ENCODE peak calls at places on chromosome 5, in ten cellular contexts. Y is psoas muscle; C is effector CD4-positive, alpha-beta T cell; Z is HFF-Myc; K is COR-L47; W is choroid plexus epithelial cell; V is NCI-H460; A is stimulated activated CD8-positive, alpha-beta memory T cell treated with anti-CD3 and anti-CD28 coated beads, Interleukin-7, amount 100 ng/mL, for 24 hours; U is LHCN-M2; D is astrocyte of the spinal cord. R is an unnamed sample.

GRCh38 chr5:93330506-93330905 is 250.5 kb downstream of the NR2F1-AS1 start:
- DNase-seq in Y (no peak), C (no peak), Z (no peak), K (no peak), W (no peak), V (no peak), A (no peak), U (peak), D (peak), R (no peak)

GRCh38 chr5:38453506-38453905 is 102.9 kb downstream of the LIFR start:
- DNase-seq in Y (no peak), C (no peak), Z (no peak), K (no peak), W (no peak), V (no peak), A (no peak), U (no peak), D (peak), R (peak)

GRCh38 chr5:123035950-123036390 is 555 bp downstream of the PPIC start:
- DNase-seq in Y (peak), C (no peak), Z (no peak), K (peak), W (peak), V (no peak), A (no peak), U (peak), D (peak), R (peak)

GRCh38 chr5:137751869-137752491 is 2.2 kb downstream of the HNRNPA0 start:
- DNase-seq in Y (no peak), C (no peak), Z (no peak), K (peak), W (peak), V (peak), A (no peak), U (peak), D (peak), R (peak)

GRCh38 chr5:73189816-73190451 is 16.9 kb downstream of the TMEM174 start:
- DNase-seq in Y (no peak), C (no peak), Z (peak), K (no peak), W (peak), V (peak), A (no peak), U (peak), D (peak), R (no peak)

GRCh38 chr5:76175821-76176403 is 92.7 kb downstream of the SV2C start:
- DNase-seq in Y (no peak), C (no peak), Z (no peak), K (no peak), W (no peak), V (no peak), A (no peak), U (no peak), D (no peak), R (no peak)

GRCh38 chr5:107806705-107807104 is 136.0 kb upstream of the EFNA5 start:
- DNase-seq in Y (no peak), C (no peak), Z (no peak), K (no peak), W (peak), V (peak), A (no peak), U (peak), D (no peak), R (no peak)

GRCh38 chr5:175861337-175862130 is 9.8 kb upstream of the CPLX2 start:
- DNase-seq in Y (peak), C (no peak), Z (no peak), K (peak), W (no peak), V (no peak), A (no peak), U (no peak), D (no peak), R (no peak)

GRCh38 chr5:56569576-56569975 is 245.8 kb upstream of the MAP3K1 start:
- DNase-seq in Y (no peak), C (no peak), Z (no peak), K (no peak), W (peak), V (no peak), A (no peak), U (peak), D (peak), R (no peak)

GRCh38 chr5:168570490-168571328 is 8.5 kb downstream of the PANK3 start:
- DNase-seq in Y (no peak), C (no peak), Z (no peak), K (no peak), W (no peak), V (no peak), A (no peak), U (no peak), D (no peak), R (no peak)

GRCh38 chr5:149130121-149130931 is 11.0 kb upstream of the ABLIM3 start:
- DNase-seq in Y (no peak), C (no peak), Z (no peak), K (no peak), W (peak), V (no peak), A (no peak), U (peak), D (no peak), R (peak)

GRCh38 chr5:78269088-78269703 is 25.3 kb downstream of the AP3B1 start:
- DNase-seq in Y (no peak), C (no peak), Z (no peak), K (no peak), W (peak), V (peak), A (no peak), U (no peak), D (peak), R (peak)

GRCh38 chr5:124124711-124125229 is 612.8 kb downstream of the CSNK1G3 start:
- DNase-seq in Y (no peak), C (no peak), Z (no peak), K (no peak), W (no peak), V (no peak), A (no peak), U (no peak), D (no peak), R (no peak)

GRCh38 chr5:13664377-13664776 is 280.1 kb downstream of the DNAH5 start:
- DNase-seq in Y (no peak), C (no peak), Z (peak), K (no peak), W (peak), V (peak), A (no peak), U (peak), D (peak), R (peak)

GRCh38 chr5:133415906-133416305 is 196.4 kb downstream of the FSTL4 start:
- DNase-seq in Y (no peak), C (no peak), Z (no peak), K (no peak), W (no peak), V (no peak), A (no peak), U (no peak), D (no peak), R (no peak)

GRCh38 chr5:92749943-92750342 is 831.1 kb downstream of the NR2F1-AS1 start:
- DNase-seq in Y (no peak), C (no peak), Z (no peak), K (no peak), W (peak), V (no peak), A (no peak), U (peak), D (peak), R (peak)

GRCh38 chr5:179232091-179232490 is 113.2 kb downstream of the ADAMTS2 start:
- DNase-seq in Y (no peak), C (no peak), Z (no peak), K (no peak), W (no peak), V (no peak), A (no peak), U (no peak), D (no peak), R (no peak)

GRCh38 chr5:180343110-180343845 is 9.9 kb downstream of the GFPT2 start:
- DNase-seq in Y (no peak), C (no peak), Z (no peak), K (no peak), W (peak), V (no peak), A (no peak), U (peak), D (peak), R (no peak)

R was measured in SK-MEL-5.